ENCODE peak calls at places on chromosomes 11 and 22, in six cellular contexts. Y, J, N, A, C and P are unnamed samples.

GRCh38 chr11:57648791-57649735 is 649 bp downstream of the YPEL4 start:
- DNase-seq in Y (peak), A (no peak), C (peak), J (no peak), N (no peak), P (peak)

GRCh38 chr22:42365337-42365865 is 66.8 kb downstream of the NFAM1 start:
- DNase-seq in Y (peak), N (no peak), A (no peak), J (no peak), C (no peak), P (peak)

GRCh38 chr11:24575392-24575791 is 78.5 kb downstream of the LUZP2 start:
- DNase-seq in A (no peak), C (no peak), Y (no peak), J (no peak), N (no peak), P (peak)

GRCh38 chr11:49851511-49851910 is 100.7 kb upstream of the OR4C13 start:
- DNase-seq in C (no peak), Y (no peak), A (no peak), N (no peak), J (no peak), P (no peak)

GRCh38 chr11:124865902-124866851 is 945 bp downstream of the ROBO3 start:
- DNase-seq in A (no peak), J (no peak), N (peak), C (no peak), Y (no peak), P (peak)

GRCh38 chr22:46684706-46685105 is 53.3 kb downstream of the CERK start:
- DNase-seq in A (no peak), J (no peak), C (no peak), N (no peak), Y (no peak), P (no peak)

GRCh38 chr11:326842-327580 is 6.4 kb upstream of the IFITM3 start:
- DNase-seq in N (no peak), J (no peak), C (peak), Y (no peak), A (no peak), P (peak)

GRCh38 chr11:99739464-99740089 is 718.8 kb downstream of the CNTN5 start:
- DNase-seq in C (no peak), N (peak), J (no peak), Y (no peak), A (no peak), P (peak)

GRCh38 chr11:30635401-30635989 is 49.3 kb upstream of the MPPED2 start:
- DNase-seq in N (no peak), J (no peak), Y (peak), C (no peak), A (no peak), P (peak)

GRCh38 chr11:117201906-117202305 is 2.7 kb downstream of the TAGLN start:
- DNase-seq in J (no peak), C (no peak), N (no peak), Y (no peak), A (no peak), P (peak)